ENCODE peak calls at places on chromosome 19, in ten cellular contexts. D, Y, X, E, Q, R, A, U, T and S are unnamed samples.

GRCh38 chr19:8487137-8487851 is 15.1 kb downstream of the PRAM1 start:
- DNase-seq in D (peak; percentile 62), Y (no peak), X (peak; percentile 49), E (no peak), Q (no peak), R (peak; percentile 85), A (no peak), U (no peak), T (no peak), S (no peak)

GRCh38 chr19:10295847-10296591 is 6.3 kb downstream of the ICAM5 start:
- DNase-seq in D (no peak), Y (no peak), X (no peak), E (no peak), Q (peak; percentile 72), R (no peak), A (no peak), U (no peak), T (no peak), S (no peak)

GRCh38 chr19:51448011-51448744 is 10.1 kb downstream of the SIGLEC8 start:
- DNase-seq in D (no peak), Y (no peak), X (no peak), E (no peak), Q (no peak), R (no peak), A (no peak), U (no peak), T (no peak), S (no peak)

GRCh38 chr19:44752816-44753618 is 4.5 kb downstream of the BCL3 start:
- DNase-seq in D (peak; percentile 99), Y (peak; percentile 83), X (peak; percentile 88), E (peak; percentile 87), Q (peak; percentile 70), R (peak; percentile 95), A (peak; percentile 89), U (no peak), T (no peak), S (no peak)

GRCh38 chr19:53881482-53882390 is at the start of gene PRKCG:
- DNase-seq in D (peak; percentile 72), Y (no peak), X (no peak), E (peak; percentile 43), Q (peak; percentile 83), R (peak; percentile 62), A (no peak), U (peak; percentile 47), T (peak; percentile 68), S (peak; percentile 48)

GRCh38 chr19:17183271-17183757 is 31.8 kb upstream of the USE1 start:
- DNase-seq in D (no peak), Y (no peak), X (no peak), E (no peak), Q (no peak), R (no peak), A (no peak), U (no peak), T (no peak), S (no peak)

GRCh38 chr19:44685877-44686276 is 13.1 kb upstream of the CEACAM16 start:
- DNase-seq in D (no peak), Y (no peak), X (no peak), E (no peak), Q (no peak), R (no peak), A (no peak), U (no peak), T (no peak), S (no peak)

GRCh38 chr19:39828015-39828633 is 5.8 kb downstream of the DYRK1B start:
- DNase-seq in D (no peak), Y (no peak), X (no peak), E (no peak), Q (no peak), R (no peak), A (no peak), U (no peak), T (no peak), S (no peak)

GRCh38 chr19:41442473-41443360 is at the start of gene ERICH4:
- DNase-seq in D (no peak), Y (no peak), X (no peak), E (no peak), Q (no peak), R (no peak), A (no peak), U (no peak), T (no peak), S (no peak)

GRCh38 chr19:41437944-41438574 is 1.7 kb downstream of the DMAC2 start:
- DNase-seq in D (no peak), Y (no peak), X (no peak), E (no peak), Q (no peak), R (no peak), A (no peak), U (no peak), T (no peak), S (no peak)

GRCh38 chr19:41436664-41436951 is 3.1 kb downstream of the DMAC2 start:
- DNase-seq in D (no peak), Y (no peak), X (no peak), E (no peak), Q (no peak), R (no peak), A (no peak), U (no peak), T (no peak), S (no peak)

GRCh38 chr19:41441321-41441945 is 1.5 kb upstream of the ERICH4 start:
- DNase-seq in D (no peak), Y (no peak), X (no peak), E (no peak), Q (no peak), R (no peak), A (no peak), U (no peak), T (no peak), S (no peak)

DNA sequence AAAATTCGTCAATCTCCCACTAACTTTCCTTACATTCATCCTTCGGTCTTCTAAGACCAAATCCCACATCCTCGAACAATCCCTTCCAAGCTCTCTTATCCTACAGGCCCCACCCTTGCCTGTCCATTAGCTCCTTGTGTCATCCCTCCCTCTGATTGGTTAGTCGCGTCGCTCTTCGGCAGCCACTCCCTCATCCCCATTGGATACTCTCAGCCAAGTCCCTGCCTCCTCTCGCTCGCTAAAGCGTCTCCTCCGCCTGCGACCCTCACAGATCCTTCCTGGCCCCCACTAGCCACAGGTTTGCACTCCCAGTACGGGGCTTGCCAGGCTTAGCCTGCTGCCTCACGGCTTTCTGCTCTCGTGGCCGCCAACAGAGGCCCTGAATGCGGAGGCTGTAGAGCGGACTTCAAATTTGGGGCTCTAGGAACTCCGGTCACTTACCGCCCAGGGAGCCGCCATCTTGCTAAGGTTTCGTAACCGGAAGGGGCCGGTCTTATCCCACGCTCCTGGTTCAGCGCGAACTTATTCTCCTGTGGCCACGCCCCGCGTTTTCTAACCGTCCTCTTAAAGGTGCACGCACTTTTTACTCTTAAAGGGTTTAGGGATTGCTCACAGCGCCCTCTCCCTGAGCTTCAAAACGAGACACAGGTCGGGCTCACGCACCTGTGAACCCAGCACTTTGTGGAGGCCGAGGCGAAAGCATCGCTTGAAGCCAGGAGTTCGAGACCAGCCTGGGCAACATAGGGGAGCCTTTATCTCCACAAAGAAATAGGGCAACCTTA is at the start of gene DMAC2:
- DNase-seq in D (peak; percentile 97), Y (peak; percentile 86), X (peak; percentile 99), E (peak; percentile 93), Q (peak; percentile 92), R (peak; percentile 99), A (peak; percentile 80), U (peak; percentile 83), T (peak; percentile 78), S (peak; percentile 97)
- TF ChIP-seq CTCF in D (peak; percentile 27), Y (peak; percentile 53), X (peak; percentile 35), E (peak; percentile 67), Q (peak; percentile 14), R (peak; percentile 53), A (peak; percentile 48), U (no peak), T (peak; percentile 53), S (peak; percentile 76)

GRCh38 chr19:13882841-13883240 is 5.9 kb downstream of the NANOS3 start:
- DNase-seq in D (no peak), Y (no peak), X (no peak), E (no peak), Q (no peak), R (no peak), A (no peak), U (no peak), T (no peak), S (no peak)

GRCh38 chr19:13882419-13882795 is 5.5 kb downstream of the NANOS3 start:
- DNase-seq in D (no peak), Y (no peak), X (no peak), E (no peak), Q (no peak), R (no peak), A (no peak), U (no peak), T (no peak), S (no peak)

GRCh38 chr19:13881692-13882418 is 4.9 kb downstream of the NANOS3 start:
- DNase-seq in D (peak; percentile 79), Y (no peak), X (no peak), E (peak; percentile 44), Q (no peak), R (peak; percentile 65), A (no peak), U (no peak), T (no peak), S (no peak)

GRCh38 chr19:13880059-13880672 is 3.2 kb downstream of the NANOS3 start:
- DNase-seq in D (peak; percentile 98), Y (peak; percentile 82), X (peak; percentile 98), E (peak; percentile 99), Q (peak; percentile 98), R (peak; percentile 99), A (peak; percentile 51), U (peak; percentile 100), T (peak; percentile 97), S (peak; percentile 97)

GRCh38 chr19:13881231-13881691 is 4.3 kb downstream of the NANOS3 start:
- DNase-seq in D (no peak), Y (no peak), X (no peak), E (no peak), Q (peak; percentile 45), R (no peak), A (no peak), U (peak; percentile 26), T (no peak), S (no peak)
- TF ChIP-seq CTCF in D (no peak), Y (no peak), X (no peak), E (no peak), Q (no peak), R (no peak), A (no peak), U (no peak), T (no peak), S (no peak)

GRCh38 chr19:49814010-49814409 is 918 bp upstream of the FUZ start:
- DNase-seq in D (no peak), Y (no peak), X (no peak), E (no peak), Q (no peak), R (no peak), A (no peak), U (no peak), T (no peak), S (no peak)

GRCh38 chr19:49820125-49820524 is 2.0 kb downstream of the MED25 start:
- DNase-seq in D (no peak), Y (no peak), X (no peak), E (no peak), Q (no peak), R (no peak), A (no peak), U (no peak), T (no peak), S (no peak)

GRCh38 chr19:49818691-49819331 is 722 bp downstream of the MED25 start:
- DNase-seq in D (peak; percentile 69), Y (no peak), X (no peak), E (no peak), Q (no peak), R (no peak), A (no peak), U (no peak), T (no peak), S (no peak)

GRCh38 chr19:49816616-49817015 is 1.5 kb upstream of the MED25 start:
- DNase-seq in D (no peak), Y (no peak), X (no peak), E (no peak), Q (no peak), R (peak; percentile 56), A (no peak), U (no peak), T (no peak), S (no peak)

GRCh38 chr19:49817964-49818690 is at the start of gene MED25:
- DNase-seq in D (peak; percentile 90), Y (peak; percentile 42), X (peak; percentile 80), E (peak; percentile 87), Q (peak; percentile 88), R (peak; percentile 91), A (no peak), U (peak; percentile 82), T (peak; percentile 82), S (peak; percentile 71)
- TF ChIP-seq CTCF in D (peak; percentile 21), Y (peak; percentile 55), X (peak; percentile 55), E (peak; percentile 27), Q (no peak), R (peak; percentile 42), A (peak; percentile 25), U (peak; percentile 52), T (peak; percentile 41), S (no peak)

DNA sequence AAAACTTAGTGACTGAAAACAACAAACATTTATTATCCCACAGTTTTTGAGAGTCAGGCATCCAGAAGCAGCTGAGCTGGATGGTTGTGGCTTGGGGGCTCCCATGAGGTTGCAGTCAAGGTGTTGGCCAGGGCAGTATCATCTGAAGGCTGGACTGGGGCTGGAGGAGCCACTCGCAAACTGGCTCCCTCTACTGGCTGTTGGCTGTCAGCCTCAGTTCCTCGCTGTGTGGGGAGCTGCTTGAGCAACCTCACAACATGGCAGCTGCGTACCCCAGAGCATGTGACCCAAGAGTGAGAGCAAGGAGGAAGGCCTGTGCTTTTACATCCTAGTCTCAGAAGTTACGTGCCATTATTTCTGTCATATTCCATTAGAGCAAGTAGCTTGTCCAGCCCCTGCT is 9.7 kb downstream of the YJU2 start:
- DNase-seq in D (no peak), Y (no peak), X (no peak), E (no peak), Q (no peak), R (no peak), A (no peak), U (no peak), T (no peak), S (peak; percentile 3)
- TF ChIP-seq CTCF in D (no peak), Y (no peak), X (no peak), E (no peak), Q (no peak), R (no peak), A (no peak), U (peak; percentile 25), T (no peak), S (no peak)